ENCODE peak calls at places on chromosomes 1 and 21, in seven cellular contexts. One of them, this sample, is unnamed.

GRCh38 chr1:55378582-55378981 is 163.4 kb upstream of the USP24 start:
- DNase-seq in GM23248: peak
- DNase-seq in hepatocyte: peak
- DNase-seq in OCI-LY7: peak
- DNase-seq in PC-3: peak
- DNase-seq in GM23338: peak
- DNase-seq in SK-N-SH: no peak
- DNase-seq in this sample: peak

GRCh38 chr1:56837244-56837926 is 17.2 kb upstream of the C8A start:
- DNase-seq in GM23248: peak
- DNase-seq in hepatocyte: no peak
- DNase-seq in OCI-LY7: no peak
- DNase-seq in PC-3: peak
- DNase-seq in GM23338: no peak
- DNase-seq in SK-N-SH: no peak
- DNase-seq in this sample: no peak

GRCh38 chr21:41980561-41980960 is 26.7 kb upstream of the C2CD2 start:
- DNase-seq in GM23248: no peak
- DNase-seq in hepatocyte: no peak
- DNase-seq in OCI-LY7: no peak
- DNase-seq in PC-3: no peak
- DNase-seq in GM23338: no peak
- DNase-seq in SK-N-SH: no peak
- DNase-seq in this sample: no peak

GRCh38 chr1:220239213-220239612 is 33.0 kb downstream of the RAB3GAP2 start:
- DNase-seq in GM23248: no peak
- DNase-seq in hepatocyte: no peak
- DNase-seq in OCI-LY7: no peak
- DNase-seq in PC-3: no peak
- DNase-seq in GM23338: no peak
- DNase-seq in SK-N-SH: no peak
- DNase-seq in this sample: no peak

GRCh38 chr1:209493584-209493983 is 89.9 kb upstream of the CAMK1G start:
- DNase-seq in GM23248: no peak
- DNase-seq in hepatocyte: no peak
- DNase-seq in OCI-LY7: no peak
- DNase-seq in PC-3: no peak
- DNase-seq in GM23338: no peak
- DNase-seq in SK-N-SH: no peak
- DNase-seq in this sample: no peak

GRCh38 chr1:246284021-246284420 is 223.1 kb downstream of the SMYD3 start:
- DNase-seq in GM23248: no peak
- DNase-seq in hepatocyte: peak
- DNase-seq in OCI-LY7: no peak
- DNase-seq in PC-3: no peak
- DNase-seq in GM23338: peak
- DNase-seq in SK-N-SH: no peak
- DNase-seq in this sample: no peak

GRCh38 chr1:158506369-158506987 is 34.5 kb downstream of the OR10R2 start:
- DNase-seq in GM23248: peak
- DNase-seq in hepatocyte: peak
- DNase-seq in OCI-LY7: peak
- DNase-seq in PC-3: peak
- DNase-seq in GM23338: peak
- DNase-seq in SK-N-SH: peak
- DNase-seq in this sample: no peak

GRCh38 chr21:44575307-44576024 is 1.9 kb downstream of the KRTAP10-4 start:
- DNase-seq in GM23248: no peak
- DNase-seq in hepatocyte: no peak
- DNase-seq in OCI-LY7: no peak
- DNase-seq in PC-3: no peak
- DNase-seq in GM23338: no peak
- DNase-seq in SK-N-SH: no peak
- DNase-seq in this sample: no peak

GRCh38 chr1:203304391-203304918 is 864 bp upstream of the BTG2 start:
- DNase-seq in GM23248: no peak
- DNase-seq in hepatocyte: no peak
- DNase-seq in OCI-LY7: no peak
- DNase-seq in PC-3: no peak
- DNase-seq in GM23338: no peak
- DNase-seq in SK-N-SH: no peak
- DNase-seq in this sample: no peak

GRCh38 chr1:150970818-150971582 is 3.6 kb downstream of the CERS2 start:
- DNase-seq in GM23248: peak
- DNase-seq in hepatocyte: peak
- DNase-seq in OCI-LY7: no peak
- DNase-seq in PC-3: no peak
- DNase-seq in GM23338: peak
- DNase-seq in SK-N-SH: no peak
- DNase-seq in this sample: no peak

GRCh38 chr1:175968486-175969182 is 225.2 kb upstream of the TNR start:
- DNase-seq in GM23248: peak
- DNase-seq in hepatocyte: peak
- DNase-seq in OCI-LY7: no peak
- DNase-seq in PC-3: no peak
- DNase-seq in GM23338: no peak
- DNase-seq in SK-N-SH: no peak
- DNase-seq in this sample: no peak

GRCh38 chr1:167618789-167619188 is 11.2 kb upstream of the RCSD1 start:
- DNase-seq in GM23248: no peak
- DNase-seq in hepatocyte: no peak
- DNase-seq in OCI-LY7: no peak
- DNase-seq in PC-3: no peak
- DNase-seq in GM23338: no peak
- DNase-seq in SK-N-SH: no peak
- DNase-seq in this sample: no peak

GRCh38 chr1:181251001-181251712 is 162.7 kb downstream of the IER5 start:
- DNase-seq in GM23248: peak
- DNase-seq in hepatocyte: peak
- DNase-seq in OCI-LY7: no peak
- DNase-seq in PC-3: peak
- DNase-seq in GM23338: no peak
- DNase-seq in SK-N-SH: no peak
- DNase-seq in this sample: peak

GRCh38 chr1:243345205-243345604 is 89.4 kb downstream of the SDCCAG8 start:
- DNase-seq in GM23248: peak
- DNase-seq in hepatocyte: peak
- DNase-seq in OCI-LY7: no peak
- DNase-seq in PC-3: peak
- DNase-seq in GM23338: no peak
- DNase-seq in SK-N-SH: no peak
- DNase-seq in this sample: no peak

GRCh38 chr1:11407301-11407994 is 71.5 kb upstream of the DISP3 start:
- DNase-seq in GM23248: no peak
- DNase-seq in hepatocyte: no peak
- DNase-seq in OCI-LY7: peak
- DNase-seq in PC-3: no peak
- DNase-seq in GM23338: no peak
- DNase-seq in SK-N-SH: no peak
- DNase-seq in this sample: no peak

GRCh38 chr1:55500601-55501000 is 285.4 kb upstream of the USP24 start:
- DNase-seq in GM23248: peak
- DNase-seq in hepatocyte: no peak
- DNase-seq in OCI-LY7: no peak
- DNase-seq in PC-3: peak
- DNase-seq in GM23338: no peak
- DNase-seq in SK-N-SH: no peak
- DNase-seq in this sample: no peak

GRCh38 chr1:156033011-156033410 is 12.3 kb upstream of the SSR2 start:
- DNase-seq in GM23248: peak
- DNase-seq in hepatocyte: no peak
- DNase-seq in OCI-LY7: no peak
- DNase-seq in PC-3: no peak
- DNase-seq in GM23338: no peak
- DNase-seq in SK-N-SH: no peak
- DNase-seq in this sample: no peak

GRCh38 chr1:1197551-1198422 is 8.6 kb downstream of the TNFRSF18 start:
- DNase-seq in GM23248: no peak
- DNase-seq in hepatocyte: no peak
- DNase-seq in OCI-LY7: no peak
- DNase-seq in PC-3: no peak
- DNase-seq in GM23338: peak
- DNase-seq in SK-N-SH: peak
- DNase-seq in this sample: no peak
- TF ChIP-seq EZH2phosphoT487 in GM23248: no peak
- TF ChIP-seq EZH2phosphoT487 in hepatocyte: no peak
- TF ChIP-seq EZH2phosphoT487 in OCI-LY7: no peak
- TF ChIP-seq EZH2phosphoT487 in PC-3: no peak
- TF ChIP-seq EZH2phosphoT487 in GM23338: no peak
- TF ChIP-seq EZH2phosphoT487 in SK-N-SH: no peak
- TF ChIP-seq EZH2phosphoT487 in this sample: no peak

GRCh38 chr1:212467843-212468482 is 35.2 kb downstream of the NENF start:
- DNase-seq in GM23248: peak
- DNase-seq in hepatocyte: no peak
- DNase-seq in OCI-LY7: no peak
- DNase-seq in PC-3: peak
- DNase-seq in GM23338: no peak
- DNase-seq in SK-N-SH: no peak
- DNase-seq in this sample: no peak

GRCh38 chr1:212471286-212471685 is 38.6 kb downstream of the NENF start:
- DNase-seq in GM23248: no peak
- DNase-seq in hepatocyte: no peak
- DNase-seq in OCI-LY7: no peak
- DNase-seq in PC-3: no peak
- DNase-seq in GM23338: no peak
- DNase-seq in SK-N-SH: no peak
- DNase-seq in this sample: no peak

GRCh38 chr1:212471891-212472675 is 39.4 kb downstream of the NENF start:
- DNase-seq in GM23248: no peak
- DNase-seq in hepatocyte: no peak
- DNase-seq in OCI-LY7: no peak
- DNase-seq in PC-3: no peak
- DNase-seq in GM23338: no peak
- DNase-seq in SK-N-SH: no peak
- DNase-seq in this sample: no peak

GRCh38 chr1:212466913-212467650 is 34.4 kb downstream of the NENF start:
- DNase-seq in GM23248: no peak
- DNase-seq in hepatocyte: peak
- DNase-seq in OCI-LY7: no peak
- DNase-seq in PC-3: peak
- DNase-seq in GM23338: no peak
- DNase-seq in SK-N-SH: no peak
- DNase-seq in this sample: no peak

GRCh38 chr1:212470059-212470458 is 37.3 kb downstream of the NENF start:
- DNase-seq in GM23248: peak
- DNase-seq in hepatocyte: peak
- DNase-seq in OCI-LY7: no peak
- DNase-seq in PC-3: peak
- DNase-seq in GM23338: no peak
- DNase-seq in SK-N-SH: no peak
- DNase-seq in this sample: peak
- TF ChIP-seq EZH2phosphoT487 in GM23248: no peak
- TF ChIP-seq EZH2phosphoT487 in hepatocyte: no peak
- TF ChIP-seq EZH2phosphoT487 in OCI-LY7: no peak
- TF ChIP-seq EZH2phosphoT487 in PC-3: no peak
- TF ChIP-seq EZH2phosphoT487 in GM23338: no peak
- TF ChIP-seq EZH2phosphoT487 in SK-N-SH: no peak
- TF ChIP-seq EZH2phosphoT487 in this sample: no peak

DNA sequence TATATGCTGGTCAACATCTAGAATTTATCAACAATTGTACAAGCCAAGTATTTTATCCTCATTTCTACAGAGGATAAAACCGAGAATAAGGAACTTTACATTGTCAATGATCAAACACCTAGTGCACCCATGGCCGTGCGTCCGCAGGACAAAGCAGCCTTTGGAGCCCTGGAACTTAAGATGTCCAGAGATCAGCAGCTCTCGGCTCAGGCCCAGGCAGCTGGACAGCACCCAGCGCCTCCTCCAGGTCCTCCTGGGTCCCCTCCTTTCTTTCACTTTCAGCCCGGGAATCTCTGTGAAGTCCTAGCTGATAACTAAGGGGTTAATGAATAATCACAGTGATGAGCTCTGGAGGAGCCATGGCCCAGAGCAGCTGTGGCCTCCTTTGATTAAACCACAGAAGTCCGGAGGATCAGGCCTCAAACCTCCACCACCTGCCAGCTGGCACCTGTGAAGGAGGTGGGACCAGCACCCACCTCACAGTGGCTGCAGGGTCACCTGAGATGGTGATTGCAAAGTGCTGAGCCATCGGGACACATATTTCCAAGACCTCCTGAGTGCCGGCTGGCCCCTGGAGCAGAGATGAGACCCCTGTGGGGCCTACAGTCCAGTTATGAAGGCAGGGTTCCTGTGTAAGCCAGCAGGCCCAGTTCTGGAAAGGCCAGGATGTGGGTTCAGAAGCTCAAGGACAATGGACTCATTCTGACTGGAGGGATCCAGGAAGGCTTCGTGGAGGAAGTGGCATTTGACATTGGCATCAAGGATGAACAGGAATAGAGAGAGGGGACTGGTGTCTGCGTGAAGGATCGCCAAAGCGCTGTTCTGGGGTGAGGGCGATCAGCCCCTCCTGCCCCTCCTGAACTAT is 11.6 kb upstream of the SAMD11 start:
- DNase-seq in GM23248: no peak
- DNase-seq in hepatocyte: peak
- DNase-seq in OCI-LY7: no peak
- DNase-seq in PC-3: no peak
- DNase-seq in GM23338: no peak
- DNase-seq in SK-N-SH: peak
- DNase-seq in this sample: no peak
- TF ChIP-seq EZH2phosphoT487 in GM23248: no peak
- TF ChIP-seq EZH2phosphoT487 in hepatocyte: no peak
- TF ChIP-seq EZH2phosphoT487 in OCI-LY7: no peak
- TF ChIP-seq EZH2phosphoT487 in PC-3: no peak
- TF ChIP-seq EZH2phosphoT487 in GM23338: no peak
- TF ChIP-seq EZH2phosphoT487 in SK-N-SH: no peak
- TF ChIP-seq EZH2phosphoT487 in this sample: no peak

DNA sequence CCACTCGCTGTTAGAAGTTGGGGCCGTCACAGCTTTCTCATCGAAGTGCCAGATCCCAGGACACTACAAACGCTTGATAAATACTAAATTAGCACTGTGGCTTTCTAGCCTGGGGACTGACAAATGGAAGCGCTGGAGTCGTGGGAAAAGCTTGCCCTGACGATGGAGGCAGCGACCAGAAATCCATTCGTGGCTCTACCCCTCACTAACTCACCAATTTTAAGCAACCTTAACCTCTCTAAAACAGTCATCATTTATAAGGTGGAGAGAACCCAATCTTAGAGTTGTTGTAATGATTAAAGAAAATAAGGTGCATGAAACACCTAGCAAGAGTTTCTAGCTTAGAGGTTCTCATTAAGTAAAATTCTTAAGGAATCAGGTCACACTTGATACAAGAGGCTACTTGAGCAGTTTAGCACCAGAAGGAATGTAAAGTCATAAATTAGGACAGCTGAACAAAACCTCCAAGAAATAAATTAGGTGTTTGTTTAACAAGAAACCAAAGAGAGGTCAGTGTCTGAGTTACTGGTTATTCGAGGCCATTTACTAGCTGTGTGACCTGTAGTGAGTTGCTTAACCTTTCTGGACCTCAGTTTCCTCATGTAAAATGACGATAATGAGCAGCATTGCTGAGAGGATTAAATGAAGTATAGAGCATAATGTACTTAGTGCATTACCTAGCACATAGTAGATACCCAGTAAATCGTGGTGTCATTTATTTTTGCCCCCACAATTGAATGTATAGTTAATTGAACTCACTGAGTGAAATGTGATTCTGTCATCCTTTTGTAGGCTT is 761 bp upstream of the ELK4 start:
- DNase-seq in GM23248: peak
- DNase-seq in hepatocyte: no peak
- DNase-seq in OCI-LY7: peak
- DNase-seq in PC-3: peak
- DNase-seq in GM23338: no peak
- DNase-seq in SK-N-SH: no peak
- DNase-seq in this sample: peak
- TF ChIP-seq EZH2phosphoT487 in GM23248: no peak
- TF ChIP-seq EZH2phosphoT487 in hepatocyte: no peak
- TF ChIP-seq EZH2phosphoT487 in OCI-LY7: no peak
- TF ChIP-seq EZH2phosphoT487 in PC-3: no peak
- TF ChIP-seq EZH2phosphoT487 in GM23338: no peak
- TF ChIP-seq EZH2phosphoT487 in SK-N-SH: no peak
- TF ChIP-seq EZH2phosphoT487 in this sample: no peak